ENCODE peak calls at places on chromosomes 5 and 9, in six cellular contexts. One of them, this sample, is unnamed.

GRCh38 chr9:121942866-121943265 is 150.2 kb downstream of the TTLL11 start:
- DNase-seq in psoas muscle: no peak
- DNase-seq in neuronal stem cell: no peak
- DNase-seq in T-helper 9 cell: no peak
- DNase-seq in T follicular helper cell: no peak
- DNase-seq in bronchial epithelial cell: no peak
- DNase-seq in this sample: no peak

GRCh38 chr9:91711755-91712591 is 238.1 kb downstream of the ROR2 start:
- DNase-seq in psoas muscle: no peak
- DNase-seq in neuronal stem cell: no peak
- DNase-seq in T-helper 9 cell: no peak
- DNase-seq in T follicular helper cell: peak; percentile 7
- DNase-seq in bronchial epithelial cell: peak; percentile 49
- DNase-seq in this sample: no peak

GRCh38 chr5:33601881-33602280 is 161.1 kb downstream of the TARS1 start:
- DNase-seq in psoas muscle: no peak
- DNase-seq in neuronal stem cell: no peak
- DNase-seq in T-helper 9 cell: no peak
- DNase-seq in T follicular helper cell: no peak
- DNase-seq in bronchial epithelial cell: no peak
- DNase-seq in this sample: no peak

GRCh38 chr5:171874210-171874609 is 88.6 kb downstream of the SMIM23 start:
- DNase-seq in psoas muscle: no peak
- DNase-seq in neuronal stem cell: no peak
- DNase-seq in T-helper 9 cell: no peak
- DNase-seq in T follicular helper cell: no peak
- DNase-seq in bronchial epithelial cell: no peak
- DNase-seq in this sample: no peak

GRCh38 chr9:132935021-132935420 is 9.4 kb downstream of the TSC1 start:
- DNase-seq in psoas muscle: no peak
- DNase-seq in neuronal stem cell: no peak
- DNase-seq in T-helper 9 cell: no peak
- DNase-seq in T follicular helper cell: no peak
- DNase-seq in bronchial epithelial cell: no peak
- DNase-seq in this sample: no peak

GRCh38 chr5:1568201-1568979 is 44.6 kb upstream of the LPCAT1 start:
- DNase-seq in psoas muscle: no peak
- DNase-seq in neuronal stem cell: no peak
- DNase-seq in T-helper 9 cell: no peak
- DNase-seq in T follicular helper cell: no peak
- DNase-seq in bronchial epithelial cell: peak; percentile 92
- DNase-seq in this sample: no peak

GRCh38 chr5:39424751-39425524 is at the start of gene DAB2:
- DNase-seq in psoas muscle: peak; percentile 89
- DNase-seq in neuronal stem cell: peak; percentile 82
- DNase-seq in T-helper 9 cell: peak; percentile 18
- DNase-seq in T follicular helper cell: no peak
- DNase-seq in bronchial epithelial cell: peak; percentile 52
- DNase-seq in this sample: peak; percentile 73

GRCh38 chr9:95504053-95504963 is 12.5 kb downstream of the PTCH1 start:
- DNase-seq in psoas muscle: no peak
- DNase-seq in neuronal stem cell: no peak
- DNase-seq in T-helper 9 cell: no peak
- DNase-seq in T follicular helper cell: no peak
- DNase-seq in bronchial epithelial cell: peak; percentile 78
- DNase-seq in this sample: no peak

GRCh38 chr5:164010900-164011299 is 505.5 kb downstream of the MAT2B start:
- DNase-seq in psoas muscle: no peak
- DNase-seq in neuronal stem cell: no peak
- DNase-seq in T-helper 9 cell: no peak
- DNase-seq in T follicular helper cell: no peak
- DNase-seq in bronchial epithelial cell: no peak
- DNase-seq in this sample: peak; percentile 65

GRCh38 chr5:73901045-73901444 is 275.0 kb downstream of the ARHGEF28 start:
- DNase-seq in psoas muscle: no peak
- DNase-seq in neuronal stem cell: no peak
- DNase-seq in T-helper 9 cell: no peak
- DNase-seq in T follicular helper cell: no peak
- DNase-seq in bronchial epithelial cell: no peak
- DNase-seq in this sample: no peak

GRCh38 chr5:148474025-148474511 is 90.3 kb downstream of the FBXO38 start:
- DNase-seq in psoas muscle: peak; percentile 58
- DNase-seq in neuronal stem cell: no peak
- DNase-seq in T-helper 9 cell: no peak
- DNase-seq in T follicular helper cell: no peak
- DNase-seq in bronchial epithelial cell: no peak
- DNase-seq in this sample: no peak

GRCh38 chr5:149470942-149471341 is 80.3 kb downstream of the CSNK1A1 start:
- DNase-seq in psoas muscle: no peak
- DNase-seq in neuronal stem cell: no peak
- DNase-seq in T-helper 9 cell: no peak
- DNase-seq in T follicular helper cell: no peak
- DNase-seq in bronchial epithelial cell: no peak
- DNase-seq in this sample: no peak

GRCh38 chr5:150106669-150107068 is 20.3 kb upstream of the CSF1R start:
- DNase-seq in psoas muscle: no peak
- DNase-seq in neuronal stem cell: no peak
- DNase-seq in T-helper 9 cell: no peak
- DNase-seq in T follicular helper cell: no peak
- DNase-seq in bronchial epithelial cell: no peak
- DNase-seq in this sample: peak; percentile 24

GRCh38 chr5:50564079-50564478 is 102.4 kb upstream of the PARP8 start:
- DNase-seq in psoas muscle: no peak
- DNase-seq in neuronal stem cell: no peak
- DNase-seq in T-helper 9 cell: no peak
- DNase-seq in T follicular helper cell: no peak
- DNase-seq in bronchial epithelial cell: no peak
- DNase-seq in this sample: no peak

GRCh38 chr5:78813286-78813685 is 164.7 kb upstream of the LHFPL2 start:
- DNase-seq in psoas muscle: no peak
- DNase-seq in neuronal stem cell: no peak
- DNase-seq in T-helper 9 cell: no peak
- DNase-seq in T follicular helper cell: no peak
- DNase-seq in bronchial epithelial cell: peak; percentile 28
- DNase-seq in this sample: no peak

GRCh38 chr5:14737309-14737708 is 72.8 kb downstream of the OTULIN start:
- DNase-seq in psoas muscle: no peak
- DNase-seq in neuronal stem cell: no peak
- DNase-seq in T-helper 9 cell: no peak
- DNase-seq in T follicular helper cell: no peak
- DNase-seq in bronchial epithelial cell: no peak
- DNase-seq in this sample: no peak

GRCh38 chr5:173786296-173787187 is 101.6 kb upstream of the CPEB4 start:
- DNase-seq in psoas muscle: no peak
- DNase-seq in neuronal stem cell: peak; percentile 48
- DNase-seq in T-helper 9 cell: no peak
- DNase-seq in T follicular helper cell: no peak
- DNase-seq in bronchial epithelial cell: no peak
- DNase-seq in this sample: no peak

This sample was measured in right lobe of liver.